ENCODE peak calls at places on chromosome 20, in four cellular contexts. A is K562, E is H1, Q is GM12878. G is an unnamed sample.

GRCh38 chr20:4835244-4836177 is 113.8 kb downstream of the PRND start:
- DNase-seq in E (no peak), Q (no peak), A (no peak), G (no peak)

GRCh38 chr20:53884859-53885654 is 185.3 kb downstream of the BCAS1 start:
- DNase-seq in Q (no peak), E (no peak), A (no peak), G (no peak)

GRCh38 chr20:51276331-51276730 is 253.4 kb upstream of the KCNG1 start:
- DNase-seq in E (no peak), A (no peak), Q (no peak), G (no peak)

GRCh38 chr20:48047453-48047852 is 262.2 kb upstream of the SULF2 start:
- DNase-seq in A (no peak), E (no peak), Q (no peak), G (no peak)

GRCh38 chr20:57210911-57211280 is 55.5 kb downstream of the BMP7 start:
- DNase-seq in E (no peak), Q (no peak), A (no peak), G (no peak)

GRCh38 chr20:58127731-58128130 is 100.7 kb downstream of the ANKRD60 start:
- DNase-seq in A (no peak), Q (no peak), E (no peak), G (peak; percentile 26)

GRCh38 chr20:1505871-1506270 is 14.7 kb upstream of the SIRPB2 start:
- DNase-seq in A (no peak), Q (no peak), E (no peak), G (no peak)

GRCh38 chr20:56249244-56249955 is 868 bp downstream of the MC3R start:
- DNase-seq in E (peak; percentile 5), A (peak; percentile 59), Q (no peak), G (peak; percentile 49)

GRCh38 chr20:51321343-51322163 is 221.0 kb downstream of the NFATC2 start:
- DNase-seq in E (no peak), Q (no peak), A (no peak), G (no peak)

GRCh38 chr20:23092861-23093543 is 6.9 kb upstream of the CD93 start:
- DNase-seq in Q (no peak), E (no peak), A (no peak), G (no peak)

GRCh38 chr20:53888510-53888909 is 181.9 kb downstream of the BCAS1 start:
- DNase-seq in E (no peak), A (no peak), Q (no peak), G (no peak)

GRCh38 chr20:37736132-37736531 is 42.3 kb downstream of the CTNNBL1 start:
- DNase-seq in A (no peak), Q (no peak), E (no peak), G (no peak)

GRCh38 chr20:32727663-32728062 is 15.6 kb downstream of the COMMD7 start:
- DNase-seq in A (no peak), Q (no peak), E (no peak), G (no peak)

GRCh38 chr20:1415667-1416468 is 23.0 kb upstream of the FKBP1A start:
- DNase-seq in A (peak; percentile 78), E (no peak), Q (no peak), G (peak; percentile 91)

GRCh38 chr20:45783656-45784294 is 7.9 kb downstream of the WFDC3 start:
- DNase-seq in E (no peak), Q (no peak), A (no peak), G (no peak)

GRCh38 chr20:42612262-42612661 is 577.4 kb downstream of the PTPRT start:
- DNase-seq in Q (no peak), E (no peak), A (no peak), G (no peak)

GRCh38 chr20:41664584-41664983 is 46.4 kb upstream of the CHD6 start:
- DNase-seq in E (no peak), A (peak; percentile 75), Q (peak; percentile 59), G (peak; percentile 22)

GRCh38 chr20:22833851-22834250 is 201.3 kb upstream of the SSTR4 start:
- DNase-seq in A (peak; percentile 88), Q (no peak), E (no peak), G (no peak)

GRCh38 chr20:16106191-16106849 is 466.9 kb downstream of the KIF16B start:
- DNase-seq in A (no peak), E (no peak), Q (no peak), G (peak; percentile 27)

GRCh38 chr20:6818033-6818808 is 50.7 kb downstream of the BMP2 start:
- DNase-seq in A (no peak), E (peak; percentile 21), Q (no peak), G (no peak)

GRCh38 chr20:48035961-48036731 is 250.9 kb upstream of the SULF2 start:
- DNase-seq in E (no peak), A (no peak), Q (no peak), G (no peak)

GRCh38 chr20:63896136-63896890 is 1.4 kb downstream of the DNAJC5 start:
- DNase-seq in Q (no peak), E (no peak), A (peak; percentile 66), G (peak; percentile 87)

GRCh38 chr20:63509088-63509564 is 10.2 kb upstream of the EEF1A2 start:
- DNase-seq in Q (no peak), A (no peak), E (no peak), G (no peak)

GRCh38 chr20:41872986-41873385 is 254.8 kb upstream of the CHD6 start:
- DNase-seq in A (no peak), Q (no peak), E (no peak), G (no peak)

GRCh38 chr20:10653593-10654288 is 20.1 kb downstream of the JAG1 start:
- DNase-seq in Q (peak; percentile 50), A (no peak), E (no peak), G (no peak)

GRCh38 chr20:2323051-2323450 is 27.2 kb downstream of the TGM3 start:
- DNase-seq in Q (no peak), A (no peak), E (no peak), G (no peak)

GRCh38 chr20:41145821-41146620 is 8.7 kb downstream of the PLCG1 start:
- DNase-seq in Q (no peak), A (no peak), E (no peak), G (no peak)

GRCh38 chr20:50467618-50468373 is 42.4 kb upstream of the PTPN1 start:
- DNase-seq in Q (no peak), E (no peak), A (peak; percentile 86), G (peak; percentile 77)

DNA sequence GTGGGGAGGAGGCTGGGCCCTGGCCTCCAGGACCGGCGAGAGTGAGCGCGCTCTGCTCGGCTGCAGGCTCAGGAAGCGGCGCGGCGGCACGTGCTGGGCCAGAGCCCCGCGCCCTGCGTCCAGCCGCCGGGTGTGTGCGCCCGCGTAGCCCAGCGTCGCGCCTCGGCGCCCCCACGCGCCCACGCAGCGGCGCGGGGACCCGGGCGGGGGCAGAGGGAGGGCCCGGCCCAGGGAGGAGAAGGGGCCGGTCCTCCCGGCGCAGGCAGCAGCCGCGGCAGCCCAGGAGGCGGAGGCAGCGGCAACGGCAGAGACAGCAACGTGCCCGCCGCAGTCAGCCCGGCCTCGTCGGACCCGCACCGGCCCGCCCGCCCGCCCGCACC is at the start of gene EYA2:
- DNase-seq in A (no peak), Q (no peak), E (no peak), G (no peak)
- TF ChIP-seq HDAC6 in A (no peak), Q (no peak), E (no peak), G (no peak)

GRCh38 chr20:24448170-24448569 is 21.3 kb upstream of the SYNDIG1 start:
- DNase-seq in A (no peak), E (no peak), Q (no peak), G (no peak)
- TF ChIP-seq HDAC6 in A (no peak), E (no peak), Q (no peak), G (no peak)

GRCh38 chr20:59210186-59210585 is 46.6 kb downstream of the ZNF831 start:
- DNase-seq in Q (no peak), E (no peak), A (no peak), G (no peak)

GRCh38 chr20:59204201-59204894 is 40.7 kb downstream of the ZNF831 start:
- DNase-seq in Q (no peak), A (no peak), E (no peak), G (no peak)

GRCh38 chr20:59205044-59205443 is 41.4 kb downstream of the ZNF831 start:
- DNase-seq in E (no peak), Q (no peak), A (no peak), G (no peak)

GRCh38 chr20:59207235-59207634 is 43.6 kb downstream of the ZNF831 start:
- DNase-seq in Q (no peak), E (no peak), A (no peak), G (no peak)

DNA sequence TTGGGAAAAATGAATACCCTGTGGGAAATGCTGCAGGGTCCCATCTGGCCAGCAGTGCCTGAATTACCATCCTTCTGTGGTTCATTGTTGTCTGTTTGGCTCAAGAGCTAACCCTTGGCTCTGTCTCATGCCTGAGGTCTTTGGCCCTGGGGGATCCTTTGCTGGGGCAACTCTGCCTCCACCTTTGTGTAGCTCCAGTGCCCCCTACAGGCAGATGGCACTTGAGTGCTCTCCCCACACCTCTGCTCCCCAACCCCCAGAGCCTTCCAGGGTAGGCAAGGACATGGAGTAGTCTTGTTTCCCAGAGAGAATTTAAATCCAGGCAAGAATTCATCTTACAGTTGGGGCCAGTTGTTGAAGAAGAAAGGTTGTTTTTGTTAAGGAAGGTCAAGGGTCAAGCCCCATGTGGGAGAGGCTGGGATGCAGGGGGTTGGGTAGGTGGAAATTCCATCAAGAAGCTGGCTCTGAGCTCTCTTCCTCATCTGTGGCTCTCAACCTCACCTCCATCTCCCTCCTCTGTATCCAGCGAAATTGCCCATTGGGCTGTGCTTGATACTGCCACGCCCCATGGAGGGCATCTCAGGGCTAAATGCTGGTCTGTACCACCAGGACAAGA is 44.2 kb downstream of the ZNF831 start:
- DNase-seq in Q (peak; percentile 2), A (peak; percentile 66), E (peak; percentile 54), G (peak; percentile 53)
- TF ChIP-seq HDAC6 in Q (no peak), A (no peak), E (no peak), G (no peak)

GRCh38 chr20:34142121-34142520 is 30.1 kb upstream of the EIF2S2 start:
- DNase-seq in E (no peak), A (no peak), Q (no peak), G (no peak)

GRCh38 chr20:34141293-34141692 is 29.2 kb upstream of the EIF2S2 start:
- DNase-seq in Q (no peak), A (no peak), E (no peak), G (no peak)

GRCh38 chr20:34145280-34145819 is 33.3 kb upstream of the EIF2S2 start:
- DNase-seq in E (no peak), Q (peak; percentile 3), A (no peak), G (no peak)

DNA sequence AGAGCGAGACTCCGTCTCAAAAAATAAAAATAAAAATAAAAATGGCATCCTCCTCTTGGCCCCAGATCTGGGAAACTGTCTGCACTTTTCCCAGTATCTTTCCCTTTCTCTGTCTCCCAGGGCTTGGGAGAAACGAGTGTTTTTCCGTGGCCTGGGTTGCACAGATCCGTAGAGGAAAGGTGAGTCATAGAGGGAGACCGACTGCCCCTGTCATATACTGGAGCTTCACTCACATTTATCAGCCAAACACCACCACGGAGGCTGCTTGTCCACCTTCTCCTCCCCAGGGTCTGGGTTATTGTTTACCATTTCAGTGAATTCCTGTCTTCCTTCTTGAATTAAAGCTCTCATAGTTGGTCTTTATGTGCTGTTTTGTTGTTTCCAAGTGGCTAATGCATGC is 31.9 kb upstream of the EIF2S2 start:
- DNase-seq in E (no peak), A (peak; percentile 34), Q (no peak), G (peak; percentile 61)
- TF ChIP-seq HDAC6 in E (no peak), A (no peak), Q (no peak), G (no peak)

GRCh38 chr20:12036142-12036541 is 118.4 kb downstream of the BTBD3 start:
- DNase-seq in E (no peak), A (no peak), Q (no peak), G (no peak)
- TF ChIP-seq HDAC6 in E (no peak), A (no peak), Q (no peak), G (no peak)

GRCh38 chr20:46802696-46803445 is 91.8 kb upstream of the EYA2 start:
- DNase-seq in Q (no peak), A (no peak), E (no peak), G (no peak)
- TF ChIP-seq HDAC6 in Q (no peak), A (no peak), E (no peak), G (no peak)

G was measured in HepG2.